ENCODE peak calls at places on chromosomes 16 and 17, in six cellular contexts. Z, B, D, O, Q and F are unnamed samples.

GRCh38 chr17:41304091-41304490 is 1.4 kb upstream of the KRTAP29-1 start:
- DNase-seq in Z (no peak), B (no peak), D (no peak), O (no peak), Q (no peak), F (no peak)

GRCh38 chr17:65027305-65027704 is 29.2 kb downstream of the GNA13 start:
- DNase-seq in Z (peak; percentile 63), B (peak; percentile 25), D (peak; percentile 83), O (peak; percentile 79), Q (no peak), F (peak; percentile 69)

GRCh38 chr17:80826346-80826954 is 165.2 kb upstream of the CHMP6 start:
- DNase-seq in Z (no peak), B (no peak), D (no peak), O (no peak), Q (no peak), F (no peak)

GRCh38 chr17:31511176-31511540 is 119.7 kb downstream of the RAB11FIP4 start:
- DNase-seq in Z (no peak), B (no peak), D (no peak), O (no peak), Q (peak; percentile 75), F (no peak)

GRCh38 chr17:70081885-70082284 is 6.9 kb downstream of the KCNJ16 start:
- DNase-seq in Z (no peak), B (no peak), D (no peak), O (no peak), Q (no peak), F (no peak)

GRCh38 chr17:75088902-75089417 is 1.2 kb downstream of the SLC16A5 start:
- DNase-seq in Z (peak; percentile 76), B (no peak), D (peak; percentile 77), O (peak; percentile 63), Q (no peak), F (peak; percentile 63)

GRCh38 chr17:62119373-62119772 is 54.3 kb upstream of the MED13 start:
- DNase-seq in Z (no peak), B (no peak), D (no peak), O (no peak), Q (no peak), F (no peak)

GRCh38 chr17:42034059-42034458 is 14.2 kb downstream of the NKIRAS2 start:
- DNase-seq in Z (no peak), B (no peak), D (no peak), O (no peak), Q (no peak), F (no peak)

GRCh38 chr16:1436731-1437355 is 6.0 kb downstream of the PERCC1 start:
- DNase-seq in Z (no peak), B (no peak), D (no peak), O (no peak), Q (no peak), F (no peak)

GRCh38 chr17:34234616-34235015 is 20.5 kb upstream of the CCL2 start:
- DNase-seq in Z (no peak), B (no peak), D (no peak), O (no peak), Q (no peak), F (no peak)

GRCh38 chr17:68106085-68106484 is 70.5 kb downstream of the KPNA2 start:
- DNase-seq in Z (no peak), B (no peak), D (no peak), O (no peak), Q (no peak), F (no peak)

GRCh38 chr17:50867856-50868438 is 1.8 kb upstream of the TOB1 start:
- DNase-seq in Z (no peak), B (no peak), D (no peak), O (no peak), Q (no peak), F (no peak)

GRCh38 chr16:4339909-4340308 is 11.2 kb downstream of the PAM16 start:
- DNase-seq in Z (peak; percentile 61), B (no peak), D (no peak), O (no peak), Q (peak; percentile 88), F (no peak)

GRCh38 chr16:84455031-84455430 is 49.4 kb downstream of the MEAK7 start:
- DNase-seq in Z (no peak), B (no peak), D (no peak), O (no peak), Q (no peak), F (no peak)

GRCh38 chr17:20955437-20956323 is 87.1 kb downstream of the USP22 start:
- DNase-seq in Z (no peak), B (no peak), D (no peak), O (peak; percentile 19), Q (no peak), F (no peak)

GRCh38 chr17:4956493-4957061 is 5.7 kb downstream of the ENO3 start:
- DNase-seq in Z (no peak), B (no peak), D (no peak), O (no peak), Q (no peak), F (no peak)

GRCh38 chr16:4136229-4136813 is 20.1 kb upstream of the ADCY9 start:
- DNase-seq in Z (no peak), B (no peak), D (no peak), O (no peak), Q (no peak), F (peak; percentile 92)